ENCODE peak calls at places on chromosomes 12 and 14, in five cellular contexts. One of them, this sample, is unnamed.

GRCh38 chr14:81219821-81220487 is 805 bp downstream of the GTF2A1 start:
- DNase-seq in activated CD4-positive, CD25-positive, alpha-beta regulatory T cell treated with anti-CD3 and anti-CD28 coated beads, Interleukin-2, amount 50 U/mL, for 72 hours: peak; percentile 57
- DNase-seq in left cardiac atrium: peak; percentile 45
- DNase-seq in naive thymus-derived CD8-positive, alpha-beta T cell: peak; percentile 40
- DNase-seq in stimulated activated CD8-positive, alpha-beta memory T cell treated with anti-CD3 and anti-CD28 coated beads, Interleukin-7, amount 100 ng/mL, for 4 hours: no peak
- DNase-seq in this sample: peak; percentile 15

GRCh38 chr14:35205737-35206136 is 83.4 kb downstream of the PRORP start:
- DNase-seq in naive thymus-derived CD8-positive, alpha-beta T cell: no peak
- DNase-seq in activated CD4-positive, CD25-positive, alpha-beta regulatory T cell treated with anti-CD3 and anti-CD28 coated beads, Interleukin-2, amount 50 U/mL, for 72 hours: no peak
- DNase-seq in left cardiac atrium: no peak
- DNase-seq in stimulated activated CD8-positive, alpha-beta memory T cell treated with anti-CD3 and anti-CD28 coated beads, Interleukin-7, amount 100 ng/mL, for 4 hours: no peak
- DNase-seq in this sample: no peak

GRCh38 chr12:115088328-115088994 is 404.5 kb upstream of the TBX3 start:
- DNase-seq in left cardiac atrium: peak; percentile 24
- DNase-seq in naive thymus-derived CD8-positive, alpha-beta T cell: no peak
- DNase-seq in activated CD4-positive, CD25-positive, alpha-beta regulatory T cell treated with anti-CD3 and anti-CD28 coated beads, Interleukin-2, amount 50 U/mL, for 72 hours: no peak
- DNase-seq in stimulated activated CD8-positive, alpha-beta memory T cell treated with anti-CD3 and anti-CD28 coated beads, Interleukin-7, amount 100 ng/mL, for 4 hours: no peak
- DNase-seq in this sample: no peak

GRCh38 chr14:96638041-96638855 is 136.1 kb downstream of the PAPOLA start:
- DNase-seq in stimulated activated CD8-positive, alpha-beta memory T cell treated with anti-CD3 and anti-CD28 coated beads, Interleukin-7, amount 100 ng/mL, for 4 hours: no peak
- DNase-seq in naive thymus-derived CD8-positive, alpha-beta T cell: no peak
- DNase-seq in activated CD4-positive, CD25-positive, alpha-beta regulatory T cell treated with anti-CD3 and anti-CD28 coated beads, Interleukin-2, amount 50 U/mL, for 72 hours: no peak
- DNase-seq in left cardiac atrium: no peak
- DNase-seq in this sample: no peak

GRCh38 chr12:118402251-118402650 is 25.9 kb downstream of the SUDS3 start:
- DNase-seq in activated CD4-positive, CD25-positive, alpha-beta regulatory T cell treated with anti-CD3 and anti-CD28 coated beads, Interleukin-2, amount 50 U/mL, for 72 hours: no peak
- DNase-seq in naive thymus-derived CD8-positive, alpha-beta T cell: no peak
- DNase-seq in left cardiac atrium: no peak
- DNase-seq in stimulated activated CD8-positive, alpha-beta memory T cell treated with anti-CD3 and anti-CD28 coated beads, Interleukin-7, amount 100 ng/mL, for 4 hours: no peak
- DNase-seq in this sample: no peak

GRCh38 chr14:23160924-23161522 is 22.4 kb downstream of the SLC7A8 start:
- DNase-seq in stimulated activated CD8-positive, alpha-beta memory T cell treated with anti-CD3 and anti-CD28 coated beads, Interleukin-7, amount 100 ng/mL, for 4 hours: no peak
- DNase-seq in left cardiac atrium: peak; percentile 40
- DNase-seq in activated CD4-positive, CD25-positive, alpha-beta regulatory T cell treated with anti-CD3 and anti-CD28 coated beads, Interleukin-2, amount 50 U/mL, for 72 hours: no peak
- DNase-seq in naive thymus-derived CD8-positive, alpha-beta T cell: no peak
- DNase-seq in this sample: no peak

GRCh38 chr14:22622220-22622619 is 21.9 kb downstream of the OR6J1 start:
- DNase-seq in naive thymus-derived CD8-positive, alpha-beta T cell: no peak
- DNase-seq in activated CD4-positive, CD25-positive, alpha-beta regulatory T cell treated with anti-CD3 and anti-CD28 coated beads, Interleukin-2, amount 50 U/mL, for 72 hours: no peak
- DNase-seq in stimulated activated CD8-positive, alpha-beta memory T cell treated with anti-CD3 and anti-CD28 coated beads, Interleukin-7, amount 100 ng/mL, for 4 hours: no peak
- DNase-seq in left cardiac atrium: no peak
- DNase-seq in this sample: no peak

GRCh38 chr12:16359512-16360491 is 12.4 kb downstream of the MGST1 start:
- DNase-seq in naive thymus-derived CD8-positive, alpha-beta T cell: no peak
- DNase-seq in stimulated activated CD8-positive, alpha-beta memory T cell treated with anti-CD3 and anti-CD28 coated beads, Interleukin-7, amount 100 ng/mL, for 4 hours: no peak
- DNase-seq in activated CD4-positive, CD25-positive, alpha-beta regulatory T cell treated with anti-CD3 and anti-CD28 coated beads, Interleukin-2, amount 50 U/mL, for 72 hours: no peak
- DNase-seq in left cardiac atrium: peak; percentile 67
- DNase-seq in this sample: peak; percentile 68

GRCh38 chr12:113231275-113232231 is 10.3 kb downstream of the TPCN1 start:
- DNase-seq in activated CD4-positive, CD25-positive, alpha-beta regulatory T cell treated with anti-CD3 and anti-CD28 coated beads, Interleukin-2, amount 50 U/mL, for 72 hours: no peak
- DNase-seq in stimulated activated CD8-positive, alpha-beta memory T cell treated with anti-CD3 and anti-CD28 coated beads, Interleukin-7, amount 100 ng/mL, for 4 hours: no peak
- DNase-seq in left cardiac atrium: no peak
- DNase-seq in naive thymus-derived CD8-positive, alpha-beta T cell: no peak
- DNase-seq in this sample: no peak

GRCh38 chr12:14554281-14555008 is 13.2 kb downstream of the PLBD1 start:
- DNase-seq in stimulated activated CD8-positive, alpha-beta memory T cell treated with anti-CD3 and anti-CD28 coated beads, Interleukin-7, amount 100 ng/mL, for 4 hours: no peak
- DNase-seq in left cardiac atrium: peak; percentile 89
- DNase-seq in naive thymus-derived CD8-positive, alpha-beta T cell: no peak
- DNase-seq in activated CD4-positive, CD25-positive, alpha-beta regulatory T cell treated with anti-CD3 and anti-CD28 coated beads, Interleukin-2, amount 50 U/mL, for 72 hours: no peak
- DNase-seq in this sample: no peak

GRCh38 chr12:103373088-103373523 is 122.7 kb downstream of the C12orf42 start:
- DNase-seq in naive thymus-derived CD8-positive, alpha-beta T cell: no peak
- DNase-seq in left cardiac atrium: no peak
- DNase-seq in stimulated activated CD8-positive, alpha-beta memory T cell treated with anti-CD3 and anti-CD28 coated beads, Interleukin-7, amount 100 ng/mL, for 4 hours: no peak
- DNase-seq in activated CD4-positive, CD25-positive, alpha-beta regulatory T cell treated with anti-CD3 and anti-CD28 coated beads, Interleukin-2, amount 50 U/mL, for 72 hours: no peak
- DNase-seq in this sample: no peak

GRCh38 chr12:69332815-69333358 is 15.3 kb upstream of the LYZ start:
- DNase-seq in stimulated activated CD8-positive, alpha-beta memory T cell treated with anti-CD3 and anti-CD28 coated beads, Interleukin-7, amount 100 ng/mL, for 4 hours: no peak
- DNase-seq in activated CD4-positive, CD25-positive, alpha-beta regulatory T cell treated with anti-CD3 and anti-CD28 coated beads, Interleukin-2, amount 50 U/mL, for 72 hours: no peak
- DNase-seq in naive thymus-derived CD8-positive, alpha-beta T cell: no peak
- DNase-seq in left cardiac atrium: no peak
- DNase-seq in this sample: no peak

GRCh38 chr14:96626916-96627315 is 124.7 kb downstream of the PAPOLA start:
- DNase-seq in naive thymus-derived CD8-positive, alpha-beta T cell: no peak
- DNase-seq in activated CD4-positive, CD25-positive, alpha-beta regulatory T cell treated with anti-CD3 and anti-CD28 coated beads, Interleukin-2, amount 50 U/mL, for 72 hours: no peak
- DNase-seq in left cardiac atrium: no peak
- DNase-seq in stimulated activated CD8-positive, alpha-beta memory T cell treated with anti-CD3 and anti-CD28 coated beads, Interleukin-7, amount 100 ng/mL, for 4 hours: no peak
- DNase-seq in this sample: no peak

GRCh38 chr14:70921669-70922068 is 14.4 kb downstream of the PCNX1 start:
- DNase-seq in stimulated activated CD8-positive, alpha-beta memory T cell treated with anti-CD3 and anti-CD28 coated beads, Interleukin-7, amount 100 ng/mL, for 4 hours: no peak
- DNase-seq in left cardiac atrium: no peak
- DNase-seq in activated CD4-positive, CD25-positive, alpha-beta regulatory T cell treated with anti-CD3 and anti-CD28 coated beads, Interleukin-2, amount 50 U/mL, for 72 hours: no peak
- DNase-seq in naive thymus-derived CD8-positive, alpha-beta T cell: no peak
- DNase-seq in this sample: no peak

GRCh38 chr12:51349026-51349425 is 2.5 kb upstream of the CELA1 start:
- DNase-seq in activated CD4-positive, CD25-positive, alpha-beta regulatory T cell treated with anti-CD3 and anti-CD28 coated beads, Interleukin-2, amount 50 U/mL, for 72 hours: no peak
- DNase-seq in naive thymus-derived CD8-positive, alpha-beta T cell: no peak
- DNase-seq in left cardiac atrium: no peak
- DNase-seq in stimulated activated CD8-positive, alpha-beta memory T cell treated with anti-CD3 and anti-CD28 coated beads, Interleukin-7, amount 100 ng/mL, for 4 hours: no peak
- DNase-seq in this sample: no peak

GRCh38 chr14:54689928-54690327 is 123.0 kb downstream of the SAMD4A start:
- DNase-seq in naive thymus-derived CD8-positive, alpha-beta T cell: no peak
- DNase-seq in left cardiac atrium: no peak
- DNase-seq in stimulated activated CD8-positive, alpha-beta memory T cell treated with anti-CD3 and anti-CD28 coated beads, Interleukin-7, amount 100 ng/mL, for 4 hours: no peak
- DNase-seq in activated CD4-positive, CD25-positive, alpha-beta regulatory T cell treated with anti-CD3 and anti-CD28 coated beads, Interleukin-2, amount 50 U/mL, for 72 hours: no peak
- DNase-seq in this sample: no peak

GRCh38 chr12:89259831-89260230 is 92.5 kb downstream of the DUSP6 start:
- DNase-seq in stimulated activated CD8-positive, alpha-beta memory T cell treated with anti-CD3 and anti-CD28 coated beads, Interleukin-7, amount 100 ng/mL, for 4 hours: no peak
- DNase-seq in naive thymus-derived CD8-positive, alpha-beta T cell: no peak
- DNase-seq in left cardiac atrium: no peak
- DNase-seq in activated CD4-positive, CD25-positive, alpha-beta regulatory T cell treated with anti-CD3 and anti-CD28 coated beads, Interleukin-2, amount 50 U/mL, for 72 hours: no peak
- DNase-seq in this sample: no peak

GRCh38 chr12:75305412-75306332 is 24.5 kb downstream of the CAPS2 start:
- DNase-seq in activated CD4-positive, CD25-positive, alpha-beta regulatory T cell treated with anti-CD3 and anti-CD28 coated beads, Interleukin-2, amount 50 U/mL, for 72 hours: no peak
- DNase-seq in naive thymus-derived CD8-positive, alpha-beta T cell: no peak
- DNase-seq in left cardiac atrium: no peak
- DNase-seq in stimulated activated CD8-positive, alpha-beta memory T cell treated with anti-CD3 and anti-CD28 coated beads, Interleukin-7, amount 100 ng/mL, for 4 hours: no peak
- DNase-seq in this sample: no peak

GRCh38 chr12:19055589-19055988 is 73.9 kb upstream of the PLEKHA5 start:
- DNase-seq in naive thymus-derived CD8-positive, alpha-beta T cell: no peak
- DNase-seq in left cardiac atrium: no peak
- DNase-seq in activated CD4-positive, CD25-positive, alpha-beta regulatory T cell treated with anti-CD3 and anti-CD28 coated beads, Interleukin-2, amount 50 U/mL, for 72 hours: no peak
- DNase-seq in stimulated activated CD8-positive, alpha-beta memory T cell treated with anti-CD3 and anti-CD28 coated beads, Interleukin-7, amount 100 ng/mL, for 4 hours: no peak
- DNase-seq in this sample: no peak

GRCh38 chr14:52473557-52473956 is 78.7 kb downstream of the TXNDC16 start:
- DNase-seq in stimulated activated CD8-positive, alpha-beta memory T cell treated with anti-CD3 and anti-CD28 coated beads, Interleukin-7, amount 100 ng/mL, for 4 hours: no peak
- DNase-seq in naive thymus-derived CD8-positive, alpha-beta T cell: no peak
- DNase-seq in left cardiac atrium: no peak
- DNase-seq in activated CD4-positive, CD25-positive, alpha-beta regulatory T cell treated with anti-CD3 and anti-CD28 coated beads, Interleukin-2, amount 50 U/mL, for 72 hours: no peak
- DNase-seq in this sample: no peak

GRCh38 chr14:59359451-59360124 is 105.6 kb downstream of the GPR135 start:
- DNase-seq in activated CD4-positive, CD25-positive, alpha-beta regulatory T cell treated with anti-CD3 and anti-CD28 coated beads, Interleukin-2, amount 50 U/mL, for 72 hours: no peak
- DNase-seq in stimulated activated CD8-positive, alpha-beta memory T cell treated with anti-CD3 and anti-CD28 coated beads, Interleukin-7, amount 100 ng/mL, for 4 hours: no peak
- DNase-seq in left cardiac atrium: no peak
- DNase-seq in naive thymus-derived CD8-positive, alpha-beta T cell: no peak
- DNase-seq in this sample: no peak

GRCh38 chr12:29238822-29239291 is 89.8 kb downstream of the FAR2 start:
- DNase-seq in stimulated activated CD8-positive, alpha-beta memory T cell treated with anti-CD3 and anti-CD28 coated beads, Interleukin-7, amount 100 ng/mL, for 4 hours: no peak
- DNase-seq in left cardiac atrium: no peak
- DNase-seq in naive thymus-derived CD8-positive, alpha-beta T cell: no peak
- DNase-seq in activated CD4-positive, CD25-positive, alpha-beta regulatory T cell treated with anti-CD3 and anti-CD28 coated beads, Interleukin-2, amount 50 U/mL, for 72 hours: no peak
- DNase-seq in this sample: no peak

GRCh38 chr12:1972856-1973317 is 31.4 kb downstream of the DCP1B start:
- DNase-seq in left cardiac atrium: peak; percentile 50
- DNase-seq in activated CD4-positive, CD25-positive, alpha-beta regulatory T cell treated with anti-CD3 and anti-CD28 coated beads, Interleukin-2, amount 50 U/mL, for 72 hours: no peak
- DNase-seq in stimulated activated CD8-positive, alpha-beta memory T cell treated with anti-CD3 and anti-CD28 coated beads, Interleukin-7, amount 100 ng/mL, for 4 hours: no peak
- DNase-seq in naive thymus-derived CD8-positive, alpha-beta T cell: no peak
- DNase-seq in this sample: no peak

GRCh38 chr12:12645485-12645884 is 33.8 kb downstream of the CREBL2 start:
- DNase-seq in activated CD4-positive, CD25-positive, alpha-beta regulatory T cell treated with anti-CD3 and anti-CD28 coated beads, Interleukin-2, amount 50 U/mL, for 72 hours: no peak
- DNase-seq in left cardiac atrium: no peak
- DNase-seq in naive thymus-derived CD8-positive, alpha-beta T cell: peak; percentile 23
- DNase-seq in stimulated activated CD8-positive, alpha-beta memory T cell treated with anti-CD3 and anti-CD28 coated beads, Interleukin-7, amount 100 ng/mL, for 4 hours: no peak
- DNase-seq in this sample: peak; percentile 17

GRCh38 chr14:90986510-90986909 is 73.9 kb downstream of the RPS6KA5 start:
- DNase-seq in naive thymus-derived CD8-positive, alpha-beta T cell: no peak
- DNase-seq in left cardiac atrium: no peak
- DNase-seq in stimulated activated CD8-positive, alpha-beta memory T cell treated with anti-CD3 and anti-CD28 coated beads, Interleukin-7, amount 100 ng/mL, for 4 hours: no peak
- DNase-seq in activated CD4-positive, CD25-positive, alpha-beta regulatory T cell treated with anti-CD3 and anti-CD28 coated beads, Interleukin-2, amount 50 U/mL, for 72 hours: no peak
- DNase-seq in this sample: no peak

GRCh38 chr12:116524964-116525379 is 34.2 kb upstream of the MAP1LC3B2 start:
- DNase-seq in naive thymus-derived CD8-positive, alpha-beta T cell: no peak
- DNase-seq in stimulated activated CD8-positive, alpha-beta memory T cell treated with anti-CD3 and anti-CD28 coated beads, Interleukin-7, amount 100 ng/mL, for 4 hours: no peak
- DNase-seq in left cardiac atrium: no peak
- DNase-seq in activated CD4-positive, CD25-positive, alpha-beta regulatory T cell treated with anti-CD3 and anti-CD28 coated beads, Interleukin-2, amount 50 U/mL, for 72 hours: no peak
- DNase-seq in this sample: no peak

GRCh38 chr12:108214486-108214885 is 85.4 kb downstream of the WSCD2 start:
- DNase-seq in activated CD4-positive, CD25-positive, alpha-beta regulatory T cell treated with anti-CD3 and anti-CD28 coated beads, Interleukin-2, amount 50 U/mL, for 72 hours: no peak
- DNase-seq in left cardiac atrium: peak; percentile 33
- DNase-seq in stimulated activated CD8-positive, alpha-beta memory T cell treated with anti-CD3 and anti-CD28 coated beads, Interleukin-7, amount 100 ng/mL, for 4 hours: no peak
- DNase-seq in naive thymus-derived CD8-positive, alpha-beta T cell: no peak
- DNase-seq in this sample: peak; percentile 38

GRCh38 chr12:53890081-53890480 is 48.5 kb upstream of the HOXC13 start:
- DNase-seq in stimulated activated CD8-positive, alpha-beta memory T cell treated with anti-CD3 and anti-CD28 coated beads, Interleukin-7, amount 100 ng/mL, for 4 hours: no peak
- DNase-seq in activated CD4-positive, CD25-positive, alpha-beta regulatory T cell treated with anti-CD3 and anti-CD28 coated beads, Interleukin-2, amount 50 U/mL, for 72 hours: no peak
- DNase-seq in naive thymus-derived CD8-positive, alpha-beta T cell: no peak
- DNase-seq in left cardiac atrium: no peak
- DNase-seq in this sample: no peak

GRCh38 chr14:104694991-104695659 is 5.7 kb downstream of the INF2 start:
- DNase-seq in naive thymus-derived CD8-positive, alpha-beta T cell: peak; percentile 50
- DNase-seq in activated CD4-positive, CD25-positive, alpha-beta regulatory T cell treated with anti-CD3 and anti-CD28 coated beads, Interleukin-2, amount 50 U/mL, for 72 hours: no peak
- DNase-seq in left cardiac atrium: no peak
- DNase-seq in stimulated activated CD8-positive, alpha-beta memory T cell treated with anti-CD3 and anti-CD28 coated beads, Interleukin-7, amount 100 ng/mL, for 4 hours: no peak
- DNase-seq in this sample: no peak

GRCh38 chr14:102320033-102320660 is 601 bp downstream of the ZNF839 start:
- DNase-seq in naive thymus-derived CD8-positive, alpha-beta T cell: peak; percentile 21
- DNase-seq in left cardiac atrium: peak; percentile 61
- DNase-seq in stimulated activated CD8-positive, alpha-beta memory T cell treated with anti-CD3 and anti-CD28 coated beads, Interleukin-7, amount 100 ng/mL, for 4 hours: no peak
- DNase-seq in activated CD4-positive, CD25-positive, alpha-beta regulatory T cell treated with anti-CD3 and anti-CD28 coated beads, Interleukin-2, amount 50 U/mL, for 72 hours: peak; percentile 64
- DNase-seq in this sample: peak; percentile 40